ENCODE peak calls at places on chromosomes 5 and 9, in four cellular contexts. J is SK-N-SH, S is HepG2, Y is H1. X is an unnamed sample.
A peak's percentile ranks its signal among the peaks of the same experiment; 100 is the strongest.

GRCh38 chr9:134624827-134625181 is 16.8 kb upstream of the COL5A1 start:
- DNase-seq in J (no peak), S (no peak), Y (no peak), X (no peak)

GRCh38 chr9:134602547-134603362 is 38.8 kb upstream of the COL5A1 start:
- DNase-seq in J (peak; percentile 28), S (peak; percentile 42), Y (no peak), X (no peak)

GRCh38 chr5:15474143-15474719 is 25.7 kb upstream of the FBXL7 start:
- DNase-seq in J (no peak), S (no peak), Y (no peak), X (no peak)

GRCh38 chr9:14214693-14215092 is 99.2 kb downstream of the NFIB start:
- DNase-seq in J (no peak), S (no peak), Y (no peak), X (no peak)

GRCh38 chr9:83620841-83621636 is 1.9 kb upstream of the IDNK start:
- DNase-seq in J (peak; percentile 66), S (peak; percentile 75), Y (peak; percentile 70), X (no peak)

GRCh38 chr9:136194540-136194939 is 10.4 kb downstream of the LHX3 start:
- DNase-seq in J (no peak), S (no peak), Y (no peak), X (no peak)

GRCh38 chr9:69261636-69262035 is 63.4 kb upstream of the ENTREP1 start:
- DNase-seq in J (no peak), S (no peak), Y (no peak), X (no peak)

GRCh38 chr9:34638138-34638445 is 505 bp upstream of the SIGMAR1 start:
- DNase-seq in J (no peak), S (no peak), Y (no peak), X (no peak)

GRCh38 chr5:560792-561166 is 36.5 kb upstream of the SLC9A3 start:
- DNase-seq in J (no peak), S (no peak), Y (no peak), X (no peak)

GRCh38 chr5:172150514-172151425 is 37.3 kb downstream of the STK10 start:
- DNase-seq in J (no peak), S (no peak), Y (no peak), X (no peak)
- TF ChIP-seq TCF12 in J (no peak), S (no peak), Y (no peak), X (peak; percentile 40)

GRCh38 chr9:3455088-3455487 is 70.7 kb downstream of the RFX3 start:
- DNase-seq in J (no peak), S (no peak), Y (no peak), X (no peak)

GRCh38 chr9:3455712-3456111 is 70.1 kb downstream of the RFX3 start:
- DNase-seq in J (no peak), S (no peak), Y (no peak), X (no peak)

GRCh38 chr9:3457171-3457570 is 68.6 kb downstream of the RFX3 start:
- DNase-seq in J (no peak), S (no peak), Y (no peak), X (no peak)

GRCh38 chr9:3464033-3464638 is 61.7 kb downstream of the RFX3 start:
- DNase-seq in J (no peak), S (no peak), Y (no peak), X (no peak)

DNA sequence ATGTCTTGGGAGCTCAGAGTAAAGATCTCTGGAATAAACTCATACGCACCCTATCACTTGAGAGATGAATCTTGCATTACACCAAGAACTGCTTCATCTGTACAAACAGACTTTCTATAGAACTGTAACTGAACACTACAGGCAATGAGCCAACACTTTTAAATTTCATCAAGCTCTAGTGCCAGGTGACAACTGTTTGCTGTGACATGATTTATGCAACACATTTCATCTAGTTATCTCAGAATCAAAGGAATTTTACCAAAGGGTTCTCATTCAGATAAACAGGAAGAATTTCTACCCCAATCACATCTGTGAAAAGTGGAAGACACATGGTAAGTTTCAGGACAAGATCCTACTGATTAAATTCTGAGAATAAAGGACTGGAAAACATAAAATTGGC is 66.7 kb downstream of the RFX3 start:
- DNase-seq in J (peak; percentile 6), S (no peak), Y (no peak), X (no peak)
- H3K27ac ChIP-seq in J (peak overlapping the region; percentile 84), S (no peak overlapping the region), Y (no peak overlapping the region), X (no peak overlapping the region)

GRCh38 chr9:99056186-99056585 is 48.7 kb upstream of the TGFBR1 start:
- DNase-seq in J (no peak), S (no peak), Y (no peak), X (no peak)

GRCh38 chr9:99056876-99057664 is 47.8 kb upstream of the TGFBR1 start:
- DNase-seq in J (no peak), S (no peak), Y (no peak), X (no peak)

GRCh38 chr9:99059074-99059894 is 45.6 kb upstream of the TGFBR1 start:
- DNase-seq in J (no peak), S (no peak), Y (no peak), X (peak; percentile 40)

GRCh38 chr9:99055384-99055783 is 49.5 kb upstream of the TGFBR1 start:
- DNase-seq in J (no peak), S (peak; percentile 19), Y (no peak), X (no peak)

DNA sequence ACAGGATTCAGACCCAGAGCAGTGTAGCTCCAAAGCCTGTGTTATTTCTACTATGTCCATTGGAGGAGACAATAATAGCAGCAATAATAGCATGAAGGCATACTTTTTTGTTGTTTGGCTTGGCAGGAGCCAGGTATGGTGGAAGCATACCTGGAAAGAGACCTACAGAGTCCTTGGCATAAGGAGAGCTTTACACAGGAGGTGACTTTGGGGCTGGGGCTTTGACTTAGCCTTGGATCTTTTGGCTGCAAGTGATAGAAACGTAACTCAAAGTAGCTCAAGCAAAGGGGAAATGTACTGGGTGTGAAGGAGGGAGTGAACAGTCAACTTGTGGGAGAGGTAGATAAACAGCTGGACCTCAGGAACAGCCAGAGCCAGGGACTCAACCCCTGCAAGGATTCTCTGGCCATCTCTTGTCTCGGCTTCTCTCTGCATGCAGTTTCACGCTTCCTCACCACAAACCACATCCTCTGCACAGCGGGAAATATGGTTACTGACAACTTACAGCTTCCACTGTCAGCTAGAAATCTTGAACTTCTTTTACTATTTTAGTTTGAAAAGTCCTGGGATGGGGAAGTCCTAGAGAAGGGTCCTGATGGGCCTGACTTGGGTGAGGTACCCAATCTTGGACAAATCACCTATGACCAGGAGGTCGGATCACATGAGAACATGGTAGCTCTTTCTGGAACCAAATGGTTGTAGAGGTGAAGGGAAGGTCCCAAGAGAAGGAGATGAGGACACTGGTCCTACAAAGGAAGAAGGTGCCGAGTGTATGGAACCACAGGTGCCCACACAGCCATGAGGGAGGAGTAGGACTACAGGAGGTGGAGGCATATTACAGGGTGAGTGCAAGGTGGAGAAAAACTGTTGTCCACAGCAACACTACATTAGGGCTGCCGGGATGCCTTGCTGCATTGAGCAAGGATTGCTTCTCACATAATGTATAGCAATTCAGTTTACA is 47.0 kb upstream of the TGFBR1 start:
- DNase-seq in J (no peak), S (no peak), Y (no peak), X (peak; percentile 64)
- TF ChIP-seq YY1 in J (no peak), S (no peak), Y (no peak), X (no peak)

GRCh38 chr9:113131689-113132151 is 19.1 kb upstream of the SLC31A2 start:
- DNase-seq in J (no peak), S (no peak), Y (peak; percentile 49), X (no peak)
- TF ChIP-seq TCF12 in J (no peak), S (no peak), Y (no peak), X (no peak)

GRCh38 chr5:38719403-38719802 is 126.4 kb upstream of the OSMR start:
- DNase-seq in J (no peak), S (no peak), Y (no peak), X (no peak)

GRCh38 chr5:38719916-38720315 is 125.9 kb upstream of the OSMR start:
- DNase-seq in J (no peak), S (no peak), Y (no peak), X (no peak)

GRCh38 chr5:38720691-38721361 is 125.0 kb upstream of the OSMR start:
- DNase-seq in J (no peak), S (no peak), Y (no peak), X (no peak)

GRCh38 chr5:38716516-38716915 is 129.3 kb upstream of the OSMR start:
- DNase-seq in J (no peak), S (no peak), Y (no peak), X (no peak)

GRCh38 chr5:38718874-38719391 is 126.9 kb upstream of the OSMR start:
- DNase-seq in J (peak; percentile 27), S (no peak), Y (no peak), X (no peak)
- H3K27ac ChIP-seq in J (peak overlapping the region; percentile 53), S (no peak overlapping the region), Y (no peak overlapping the region), X (no peak overlapping the region)

DNA sequence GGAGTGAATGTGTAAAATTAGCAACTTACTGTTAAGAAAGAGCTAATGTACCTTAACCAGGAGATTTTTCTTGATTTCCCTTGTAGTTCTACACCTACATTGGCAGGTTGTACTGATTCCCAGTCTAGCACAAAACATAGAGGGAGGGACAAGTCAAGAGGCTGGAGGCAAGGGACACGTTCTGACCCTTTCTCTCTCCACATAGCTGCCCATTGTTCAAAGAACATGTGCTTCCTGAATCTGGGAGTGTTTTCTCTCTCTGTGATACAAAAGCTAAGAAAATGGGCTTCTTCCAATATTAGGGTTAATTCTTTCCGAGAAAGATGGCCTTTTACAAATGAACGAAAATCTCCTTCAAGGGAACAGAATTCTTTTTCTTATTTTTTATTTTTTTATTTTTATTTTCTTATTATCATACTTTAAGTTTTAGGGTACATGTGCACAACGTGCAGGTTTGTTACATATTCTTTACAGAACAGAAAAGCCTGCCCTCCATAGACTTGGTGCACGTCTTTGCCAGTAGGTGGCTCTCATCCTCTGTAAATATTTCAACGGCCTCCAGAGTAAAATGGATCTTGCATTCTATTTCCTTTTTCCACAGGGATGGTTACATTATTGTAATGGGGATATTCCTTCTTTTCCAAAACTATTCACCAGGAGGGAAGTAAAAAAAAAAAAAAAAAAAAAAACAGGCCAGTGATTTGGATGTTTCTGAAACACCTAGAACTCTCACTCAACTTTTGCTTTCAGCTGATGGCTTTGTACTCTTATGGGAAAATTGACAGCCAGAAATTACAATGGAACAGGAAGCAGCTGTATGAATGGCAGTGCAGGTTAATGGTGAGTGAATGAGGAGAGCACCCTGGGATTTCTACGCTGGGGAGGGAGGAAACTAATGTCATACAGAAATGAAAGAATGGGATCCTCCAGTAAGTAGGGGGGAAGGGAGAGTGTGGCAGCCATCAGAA is 13.1 kb upstream of the IFNA5 start:
- DNase-seq in J (peak; percentile 30), S (peak; percentile 24), Y (no peak), X (no peak)
- TF ChIP-seq YY1 in J (no peak), S (no peak), Y (no peak), X (no peak)

GRCh38 chr9:89440548-89440947 is 57.4 kb downstream of the SEMA4D start:
- DNase-seq in J (no peak), S (no peak), Y (no peak), X (no peak)
- TF ChIP-seq TCF12 in J (no peak), S (no peak), Y (no peak), X (no peak)